ENCODE peak calls at places on chromosome 11, in five cellular contexts. One of them, this sample, is unnamed.

GRCh38 chr11:65781962-65782815 is 1.4 kb upstream of the AP5B1 start:
- DNase-seq in pons: no peak
- DNase-seq in Ammon's horn: no peak
- DNase-seq in PC-3: no peak
- DNase-seq in CD8-positive, alpha-beta T cell: no peak
- DNase-seq in this sample: no peak

GRCh38 chr11:90168571-90168970 is 34.1 kb downstream of the NAALAD2 start:
- DNase-seq in CD8-positive, alpha-beta T cell: no peak
- DNase-seq in pons: no peak
- DNase-seq in Ammon's horn: no peak
- DNase-seq in PC-3: no peak
- DNase-seq in this sample: no peak

GRCh38 chr11:66085071-66085470 is 15.0 kb downstream of the PACS1 start:
- DNase-seq in Ammon's horn: no peak
- DNase-seq in PC-3: no peak
- DNase-seq in pons: no peak
- DNase-seq in CD8-positive, alpha-beta T cell: no peak
- DNase-seq in this sample: no peak

GRCh38 chr11:35166369-35167360 is 27.7 kb downstream of the CD44 start:
- DNase-seq in CD8-positive, alpha-beta T cell: no peak
- DNase-seq in Ammon's horn: peak
- DNase-seq in PC-3: peak
- DNase-seq in pons: peak
- DNase-seq in this sample: peak

GRCh38 chr11:131154329-131154728 is 216.1 kb upstream of the NTM start:
- DNase-seq in pons: no peak
- DNase-seq in Ammon's horn: no peak
- DNase-seq in PC-3: no peak
- DNase-seq in CD8-positive, alpha-beta T cell: no peak
- DNase-seq in this sample: no peak

GRCh38 chr11:123654566-123655081 is at the start of gene SCN3B:
- DNase-seq in PC-3: peak
- DNase-seq in CD8-positive, alpha-beta T cell: no peak
- DNase-seq in pons: no peak
- DNase-seq in Ammon's horn: peak
- DNase-seq in this sample: peak

GRCh38 chr11:11538277-11538960 is 83.4 kb downstream of the GALNT18 start:
- DNase-seq in CD8-positive, alpha-beta T cell: no peak
- DNase-seq in Ammon's horn: peak
- DNase-seq in PC-3: no peak
- DNase-seq in pons: no peak
- DNase-seq in this sample: no peak

GRCh38 chr11:19595840-19596751 is 116.5 kb upstream of the NAV2 start:
- DNase-seq in CD8-positive, alpha-beta T cell: no peak
- DNase-seq in PC-3: peak
- DNase-seq in pons: no peak
- DNase-seq in Ammon's horn: peak
- DNase-seq in this sample: no peak

GRCh38 chr11:28619870-28620540 is 511.8 kb downstream of the METTL15 start:
- DNase-seq in pons: no peak
- DNase-seq in CD8-positive, alpha-beta T cell: no peak
- DNase-seq in Ammon's horn: no peak
- DNase-seq in PC-3: peak
- DNase-seq in this sample: no peak

GRCh38 chr11:13635804-13636203 is 32.7 kb upstream of the FAR1 start:
- DNase-seq in Ammon's horn: no peak
- DNase-seq in CD8-positive, alpha-beta T cell: no peak
- DNase-seq in pons: no peak
- DNase-seq in PC-3: no peak
- DNase-seq in this sample: no peak

GRCh38 chr11:545171-545570 is 7.8 kb downstream of the LRRC56 start:
- DNase-seq in PC-3: no peak
- DNase-seq in CD8-positive, alpha-beta T cell: no peak
- DNase-seq in pons: no peak
- DNase-seq in Ammon's horn: no peak
- DNase-seq in this sample: no peak

GRCh38 chr11:65695459-65696241 is 16.4 kb upstream of the KAT5 start:
- DNase-seq in PC-3: peak
- DNase-seq in CD8-positive, alpha-beta T cell: no peak
- DNase-seq in pons: peak
- DNase-seq in Ammon's horn: peak
- DNase-seq in this sample: peak

GRCh38 chr11:36657610-36658225 is 59.7 kb upstream of the RAG2 start:
- DNase-seq in pons: no peak
- DNase-seq in CD8-positive, alpha-beta T cell: no peak
- DNase-seq in PC-3: no peak
- DNase-seq in Ammon's horn: peak
- DNase-seq in this sample: no peak

GRCh38 chr11:65766535-65766934 is 14.2 kb downstream of the AP5B1 start:
- DNase-seq in Ammon's horn: no peak
- DNase-seq in PC-3: peak
- DNase-seq in pons: no peak
- DNase-seq in CD8-positive, alpha-beta T cell: no peak
- DNase-seq in this sample: no peak

GRCh38 chr11:118152020-118152551 is 537 bp downstream of the SCN4B start:
- DNase-seq in pons: no peak
- DNase-seq in Ammon's horn: no peak
- DNase-seq in CD8-positive, alpha-beta T cell: no peak
- DNase-seq in PC-3: no peak
- DNase-seq in this sample: no peak

GRCh38 chr11:2599561-2600189 is 100.1 kb downstream of the KCNQ1OT1 start:
- DNase-seq in CD8-positive, alpha-beta T cell: no peak
- DNase-seq in pons: no peak
- DNase-seq in PC-3: peak
- DNase-seq in Ammon's horn: no peak
- DNase-seq in this sample: no peak

GRCh38 chr11:95445746-95446333 is 214.8 kb upstream of the SESN3 start:
- DNase-seq in Ammon's horn: peak
- DNase-seq in PC-3: no peak
- DNase-seq in pons: no peak
- DNase-seq in CD8-positive, alpha-beta T cell: no peak
- DNase-seq in this sample: no peak

GRCh38 chr11:120169981-120170698 is 32.2 kb upstream of the TRIM29 start:
- DNase-seq in CD8-positive, alpha-beta T cell: no peak
- DNase-seq in pons: no peak
- DNase-seq in Ammon's horn: peak
- DNase-seq in PC-3: no peak
- DNase-seq in this sample: no peak

GRCh38 chr11:296206-296975 is 2.9 kb downstream of the IFITM5 start:
- DNase-seq in PC-3: no peak
- DNase-seq in Ammon's horn: no peak
- DNase-seq in CD8-positive, alpha-beta T cell: no peak
- DNase-seq in pons: no peak
- DNase-seq in this sample: no peak

GRCh38 chr11:103970850-103971249 is 65.6 kb upstream of the DDI1 start:
- DNase-seq in Ammon's horn: no peak
- DNase-seq in PC-3: no peak
- DNase-seq in CD8-positive, alpha-beta T cell: no peak
- DNase-seq in pons: no peak
- DNase-seq in this sample: no peak

GRCh38 chr11:46302866-46303265 is 25.4 kb downstream of the CREB3L1 start:
- DNase-seq in CD8-positive, alpha-beta T cell: no peak
- DNase-seq in PC-3: no peak
- DNase-seq in Ammon's horn: no peak
- DNase-seq in pons: no peak
- DNase-seq in this sample: no peak